ENCODE peak calls at places on chromosomes 11 and 22, in ten cellular contexts. R, U, Y, F, G, V, H, D, K and E are unnamed samples. For H3K36me3 and H3K4me1, the result is how much of the 10 kb centered on the place peaks cover.

GRCh38 chr11:85626496-85626895 is 648 bp downstream of the DLG2 start:
- DNase-seq in R (no peak), U (no peak), Y (no peak), F (no peak), G (no peak), V (no peak), H (no peak), D (no peak), K (no peak), E (no peak)

GRCh38 chr11:129144256-129144655 is 47.9 kb downstream of the ARHGAP32 start:
- DNase-seq in R (no peak), U (no peak), Y (no peak), F (no peak), G (no peak), V (no peak), H (no peak), D (no peak), K (no peak), E (no peak)

GRCh38 chr22:28799125-28799833 is 1.1 kb downstream of the XBP1 start:
- DNase-seq in R (no peak), U (peak), Y (peak), F (no peak), G (peak), V (no peak), H (peak), D (peak), K (peak), E (peak)

GRCh38 chr11:15118431-15118830 is 3.7 kb downstream of the INSC start:
- DNase-seq in R (no peak), U (no peak), Y (peak), F (no peak), G (no peak), V (no peak), H (no peak), D (no peak), K (no peak), E (no peak)

GRCh38 chr11:117819096-117820040 is 5.2 kb downstream of the FXYD2 start:
- DNase-seq in R (peak), U (peak), Y (peak), F (no peak), G (peak), V (no peak), H (peak), D (peak), K (peak), E (no peak)

GRCh38 chr11:117434481-117434880 is 106.8 kb downstream of the CEP164 start:
- DNase-seq in R (no peak), U (no peak), Y (no peak), F (no peak), G (no peak), V (no peak), H (no peak), D (no peak), K (no peak), E (no peak)

GRCh38 chr22:17370036-17370765 is 941 bp downstream of the CECR2 start:
- DNase-seq in R (peak), U (no peak), Y (no peak), F (no peak), G (no peak), V (peak), H (no peak), D (no peak), K (no peak), E (no peak)

GRCh38 chr11:19447150-19447566 is 206.4 kb upstream of the E2F8 start:
- DNase-seq in R (no peak), U (no peak), Y (peak), F (no peak), G (no peak), V (no peak), H (no peak), D (peak), K (no peak), E (no peak)

GRCh38 chr11:78030429-78031325 is 7.6 kb upstream of the KCTD14 start:
- DNase-seq in R (peak), U (no peak), Y (peak), F (no peak), G (peak), V (no peak), H (peak), D (peak), K (no peak), E (no peak)

GRCh38 chr22:29842740-29843139 is 4.7 kb upstream of the ASCC2 start:
- DNase-seq in R (no peak), U (no peak), Y (peak), F (no peak), G (no peak), V (no peak), H (no peak), D (peak), K (no peak), E (no peak)

GRCh38 chr22:27100789-27101188 is 443.4 kb downstream of the MIAT start:
- DNase-seq in R (no peak), U (no peak), Y (peak), F (no peak), G (no peak), V (no peak), H (no peak), D (peak), K (no peak), E (no peak)

GRCh38 chr11:111091341-111091740 is 154.2 kb upstream of the POU2AF2 start:
- DNase-seq in R (no peak), U (no peak), Y (no peak), F (no peak), G (no peak), V (no peak), H (no peak), D (no peak), K (no peak), E (no peak)

GRCh38 chr11:131748146-131749050 is 378.0 kb downstream of the NTM start:
- DNase-seq in R (peak), U (peak), Y (peak), F (no peak), G (peak), V (no peak), H (peak), D (peak), K (no peak), E (no peak)

GRCh38 chr11:129530154-129530895 is 154.7 kb downstream of the BARX2 start:
- DNase-seq in R (no peak), U (no peak), Y (no peak), F (no peak), G (no peak), V (no peak), H (no peak), D (no peak), K (no peak), E (no peak)

GRCh38 chr22:17980638-17981051 is 43.7 kb downstream of the MICAL3 start:
- DNase-seq in R (peak), U (no peak), Y (no peak), F (peak), G (no peak), V (peak), H (peak), D (peak), K (no peak), E (peak)

GRCh38 chr22:41445171-41446056 is 1.2 kb downstream of the TOB2 start:
- DNase-seq in R (no peak), U (peak), Y (peak), F (no peak), G (peak), V (peak), H (peak), D (no peak), K (no peak), E (peak)

DNA sequence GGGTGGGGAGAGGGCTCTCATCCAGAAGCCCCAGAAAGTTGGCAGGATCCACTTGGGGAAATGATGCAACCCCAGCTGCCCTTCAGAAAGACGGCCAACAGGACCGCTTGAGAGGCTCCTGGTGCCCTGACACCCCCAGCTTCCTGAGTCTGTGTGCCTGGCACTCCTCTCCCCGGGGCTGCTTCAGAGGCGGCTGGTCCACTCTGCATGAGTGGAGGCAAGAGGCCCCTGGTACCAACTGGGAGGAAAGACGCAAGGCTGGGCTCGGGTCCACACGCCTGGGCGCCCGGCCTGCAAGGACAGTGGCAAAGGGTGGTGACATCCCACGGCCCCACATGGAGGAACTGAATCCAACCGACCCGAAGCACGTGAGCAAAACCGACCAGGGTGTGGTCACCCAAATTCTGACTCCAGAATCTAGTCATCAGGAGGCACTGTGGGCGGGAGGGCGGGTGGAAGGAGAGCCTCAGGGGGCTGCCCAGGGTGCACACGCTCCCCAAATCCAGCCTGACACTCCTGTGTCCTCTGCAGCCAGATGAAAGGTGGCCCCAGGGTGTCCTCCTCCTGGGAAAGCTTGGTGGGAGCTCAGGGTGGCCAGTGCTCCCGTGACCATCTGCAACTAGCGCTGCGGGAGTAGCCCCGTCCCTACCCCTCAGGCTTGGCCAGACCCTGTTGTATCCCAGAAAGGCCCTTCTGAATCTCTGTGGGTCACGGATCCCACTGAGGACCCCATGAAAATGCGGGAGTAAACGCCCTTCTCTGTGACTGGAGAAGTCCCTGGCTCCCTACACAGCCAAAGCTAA is 3.7 kb downstream of the RNH1 start:
- DNase-seq in R (peak), U (no peak), Y (no peak), F (no peak), G (peak), V (peak), H (peak), D (peak), K (no peak), E (peak)
- H3K4me3 ChIP-seq in R (peak), U (no peak), Y (no peak), F (no peak), G (peak), V (peak), H (peak), D (peak), K (no peak), E (no peak)

DNA sequence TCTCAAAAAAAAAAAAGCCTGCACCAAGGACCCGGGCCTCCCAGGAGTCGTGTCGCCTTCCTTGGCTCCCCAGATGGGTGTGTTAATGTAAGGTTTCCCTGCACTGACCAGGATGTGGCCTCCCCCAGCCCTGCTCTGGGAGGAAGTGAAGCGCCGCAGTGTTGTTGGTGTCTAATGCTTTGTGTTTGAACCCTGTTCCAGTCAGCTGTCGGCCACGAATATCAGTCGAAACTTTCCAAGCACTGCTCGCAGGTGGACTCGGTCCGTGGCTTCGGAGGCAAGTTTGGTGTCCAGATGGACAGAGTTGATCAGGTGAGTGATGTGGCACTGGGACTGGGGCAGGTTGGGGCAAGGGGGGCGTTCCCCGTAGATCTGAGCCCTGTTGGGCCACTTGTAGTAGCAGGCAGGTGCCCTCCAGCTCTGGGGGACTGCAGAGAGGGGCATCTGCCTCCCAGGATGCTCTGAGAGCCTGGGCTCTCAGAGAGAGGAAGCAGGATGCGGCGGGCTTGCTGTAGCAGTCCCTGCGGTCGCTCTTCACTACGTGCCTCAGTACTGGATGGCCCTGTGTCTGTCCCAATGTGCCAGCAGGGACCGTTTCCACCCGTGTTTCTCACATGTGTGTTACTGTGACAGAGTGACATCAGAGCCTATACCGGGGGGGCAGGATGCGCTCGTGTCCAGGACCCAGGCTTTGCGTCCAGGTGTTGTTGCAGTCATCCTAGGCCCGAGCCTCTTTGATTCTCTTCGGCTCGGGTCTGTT is 16.2 kb downstream of the CTTN start:
- DNase-seq in R (no peak), U (no peak), Y (no peak), F (no peak), G (no peak), V (no peak), H (no peak), D (no peak), K (no peak), E (no peak)
- H3K36me3 ChIP-seq in R (under half), U (under half), Y (under half), F (under half), G (under half), V (under half), H (under half), D (half or more), K (half or more), E (under half)

GRCh38 chr11:102708654-102709053 is 3.1 kb upstream of the MMP27 start:
- DNase-seq in R (no peak), U (no peak), Y (no peak), F (no peak), G (no peak), V (no peak), H (no peak), D (no peak), K (no peak), E (no peak)

GRCh38 chr11:102703826-102704493 is 1.6 kb downstream of the MMP27 start:
- DNase-seq in R (no peak), U (no peak), Y (no peak), F (no peak), G (no peak), V (no peak), H (no peak), D (no peak), K (no peak), E (no peak)

GRCh38 chr11:102709211-102709980 is 3.8 kb upstream of the MMP27 start:
- DNase-seq in R (no peak), U (no peak), Y (peak), F (no peak), G (no peak), V (no peak), H (no peak), D (no peak), K (no peak), E (no peak)

GRCh38 chr11:102704841-102705240 is 728 bp downstream of the MMP27 start:
- DNase-seq in R (no peak), U (no peak), Y (no peak), F (no peak), G (no peak), V (no peak), H (no peak), D (no peak), K (no peak), E (no peak)

DNA sequence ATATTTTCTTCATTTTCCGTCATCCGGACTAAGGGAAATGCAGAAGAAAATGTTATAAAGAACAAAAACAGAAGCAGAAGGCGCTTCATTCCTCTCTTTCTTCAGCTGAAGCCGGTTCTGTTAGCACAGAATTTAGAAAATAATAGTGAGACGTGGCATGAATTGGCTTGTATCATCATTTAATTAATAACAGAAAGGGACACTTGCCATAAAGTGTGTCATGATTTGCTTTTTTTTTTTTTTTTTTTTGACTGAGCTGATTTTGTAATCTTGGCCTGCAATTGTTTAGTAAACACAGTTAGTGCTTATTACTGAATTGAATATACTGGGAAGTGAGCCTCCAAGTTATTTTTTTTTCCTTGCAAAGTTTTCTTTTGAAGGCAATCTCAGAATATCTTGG is at the start of gene MMP27:
- DNase-seq in R (no peak), U (no peak), Y (no peak), F (no peak), G (no peak), V (no peak), H (no peak), D (no peak), K (no peak), E (no peak)
- H3K4me1 ChIP-seq in R (under half), U (under half), Y (under half), F (under half), G (under half), V (under half), H (under half), D (under half), K (under half), E (under half)

GRCh38 chr11:76648061-76648460 is 22.5 kb downstream of the LRRC32 start:
- DNase-seq in R (no peak), U (no peak), Y (no peak), F (no peak), G (no peak), V (no peak), H (no peak), D (no peak), K (no peak), E (no peak)
- H3K4me3 ChIP-seq in R (no peak), U (no peak), Y (no peak), F (no peak), G (no peak), V (no peak), H (no peak), D (no peak), K (no peak), E (no peak)

GRCh38 chr11:62142921-62143320 is 19.1 kb downstream of the INCENP start:
- DNase-seq in R (no peak), U (no peak), Y (no peak), F (no peak), G (peak), V (peak), H (no peak), D (no peak), K (no peak), E (no peak)

GRCh38 chr11:62139526-62140301 is 15.9 kb downstream of the INCENP start:
- DNase-seq in R (no peak), U (no peak), Y (no peak), F (no peak), G (no peak), V (peak), H (no peak), D (no peak), K (no peak), E (no peak)

GRCh38 chr11:62140302-62141110 is 16.7 kb downstream of the INCENP start:
- DNase-seq in R (no peak), U (no peak), Y (no peak), F (no peak), G (no peak), V (peak), H (no peak), D (no peak), K (no peak), E (no peak)

GRCh38 chr11:62142043-62142375 is 18.2 kb downstream of the INCENP start:
- DNase-seq in R (no peak), U (no peak), Y (no peak), F (no peak), G (no peak), V (peak), H (no peak), D (no peak), K (no peak), E (no peak)

GRCh38 chr11:62141111-62142042 is 17.6 kb downstream of the INCENP start:
- DNase-seq in R (no peak), U (no peak), Y (no peak), F (no peak), G (no peak), V (peak), H (no peak), D (no peak), K (no peak), E (no peak)
- H3K36me3 ChIP-seq in R (under half), U (under half), Y (under half), F (under half), G (under half), V (half or more), H (under half), D (under half), K (half or more), E (under half)